ENCODE peak calls at places on chromosomes 4 and X, in seven cellular contexts. M, Y, Z, G, K, E and J are unnamed samples.
A peak's percentile ranks its signal among the peaks of the same experiment; 100 is the strongest.

GRCh38 chrX:7204619-7205018 is 56.7 kb upstream of the PUDP start:
- DNase-seq in G (no peak), Y (no peak), Z (no peak), E (no peak), K (no peak), M (no peak), J (no peak)

GRCh38 chr4:151674804-151675290 is 86.0 kb downstream of the GATB start:
- DNase-seq in G (peak; percentile 71), M (no peak), Y (peak; percentile 85), Z (no peak), K (peak; percentile 46), E (peak; percentile 69), J (peak; percentile 56)

GRCh38 chrX:100512471-100512870 is 72.3 kb upstream of the TNMD start:
- DNase-seq in Z (no peak), E (peak; percentile 0), G (no peak), K (no peak), M (no peak), Y (no peak), J (peak; percentile 8)

GRCh38 chr4:113390850-113391249 is 341.4 kb downstream of the ANK2 start:
- DNase-seq in Y (no peak), M (no peak), Z (no peak), K (no peak), E (no peak), G (no peak), J (no peak)

GRCh38 chrX:52341493-52341892 is 27.3 kb upstream of the XAGE2 start:
- DNase-seq in Z (no peak), G (no peak), Y (no peak), E (no peak), K (no peak), M (no peak), J (no peak)

GRCh38 chr4:40710484-40711269 is 39.1 kb upstream of the NSUN7 start:
- DNase-seq in K (no peak), E (no peak), G (no peak), Y (no peak), M (no peak), Z (no peak), J (no peak)

GRCh38 chr4:38921151-38921550 is 53.5 kb downstream of the FAM114A1 start:
- DNase-seq in G (no peak), E (no peak), K (no peak), M (no peak), Z (no peak), Y (no peak), J (no peak)

GRCh38 chrX:149013081-149013480 is 492.0 kb downstream of the IDS start:
- DNase-seq in K (no peak), Y (no peak), E (no peak), Z (no peak), G (no peak), M (no peak), J (no peak)

GRCh38 chr4:52788806-52789205 is 37.6 kb upstream of the ERVMER34-1 start:
- DNase-seq in E (peak; percentile 54), G (no peak), Y (no peak), K (no peak), M (no peak), Z (no peak), J (no peak)

GRCh38 chr4:78652282-78652876 is 100.8 kb downstream of the ANXA3 start:
- DNase-seq in Y (no peak), K (no peak), G (no peak), Z (no peak), M (no peak), E (peak; percentile 77), J (no peak)

GRCh38 chr4:170672571-170672970 is 582.8 kb upstream of the AADAT start:
- DNase-seq in Z (no peak), E (peak; percentile 72), K (no peak), G (no peak), M (no peak), Y (no peak), J (no peak)

GRCh38 chr4:145289403-145290076 is 109.2 kb upstream of the OTUD4 start:
- DNase-seq in K (no peak), Y (no peak), G (no peak), Z (no peak), M (no peak), E (peak; percentile 87), J (no peak)

GRCh38 chr4:162343967-162344366 is 180.2 kb upstream of the FSTL5 start:
- DNase-seq in K (no peak), M (no peak), Y (no peak), Z (no peak), E (no peak), G (no peak), J (no peak)

GRCh38 chrX:581717-582116 is 48.9 kb upstream of the SHOX start:
- DNase-seq in Z (no peak), G (no peak), Y (no peak), E (no peak), K (no peak), M (no peak), J (no peak)

GRCh38 chr4:41472098-41472497 is 65.9 kb upstream of the LIMCH1 start:
- DNase-seq in K (no peak), M (no peak), Z (no peak), G (no peak), Y (no peak), E (no peak), J (no peak)

GRCh38 chr4:113683143-113683542 is 78.4 kb downstream of the CAMK2D start:
- DNase-seq in Y (no peak), E (no peak), Z (no peak), M (no peak), K (no peak), G (no peak), J (no peak)

GRCh38 chrX:135740683-135741149 is 27.3 kb downstream of the CT45A3 start:
- DNase-seq in Y (no peak), K (no peak), M (no peak), E (no peak), Z (peak; percentile 42), G (peak; percentile 58), J (peak; percentile 7)

GRCh38 chrX:77785400-77785745 is 643 bp downstream of the ATRX start:
- DNase-seq in M (no peak), E (peak; percentile 16), G (no peak), K (peak; percentile 14), Y (no peak), Z (no peak), J (peak; percentile 31)

GRCh38 chr4:109972786-109973528 is 60.3 kb downstream of the EGF start:
- DNase-seq in Y (no peak), G (no peak), M (no peak), Z (no peak), K (no peak), E (no peak), J (no peak)

GRCh38 chr4:948101-948935 is 16.1 kb downstream of the TMEM175 start:
- DNase-seq in Y (peak; percentile 57), K (peak; percentile 46), Z (no peak), G (peak; percentile 59), E (no peak), M (no peak), J (no peak)

GRCh38 chr4:6497796-6498195 is 25.4 kb upstream of the PPP2R2C start:
- DNase-seq in Y (no peak), M (no peak), K (no peak), Z (no peak), E (no peak), G (no peak), J (no peak)

GRCh38 chrX:93875621-93876282 is 201.7 kb downstream of the FAM133A start:
- DNase-seq in Y (no peak), Z (no peak), K (peak; percentile 34), M (no peak), E (no peak), G (no peak), J (no peak)

GRCh38 chr4:25863347-25863784 is 578 bp upstream of the SEL1L3 start:
- DNase-seq in K (peak; percentile 78), G (no peak), Y (peak; percentile 78), Z (peak; percentile 67), M (no peak), E (no peak), J (peak; percentile 11)
- H3K4me3 ChIP-seq in K (peak overlapping the region; percentile 2), G (peak overlapping the region; percentile 49), Y (peak overlapping the region; percentile 47), Z (peak overlapping the region; percentile 75), M (peak overlapping the region; percentile 68), E (peak overlapping the region; percentile 40), J (peak overlapping the region; percentile 51)

GRCh38 chrX:154350429-154351182 is 23.8 kb downstream of the FLNA start:
- DNase-seq in M (no peak), E (no peak), Y (peak; percentile 78), K (no peak), G (no peak), Z (peak; percentile 52), J (peak; percentile 6)

GRCh38 chrX:154348114-154348531 is 26.3 kb downstream of the FLNA start:
- DNase-seq in Z (peak; percentile 27), K (no peak), Y (peak; percentile 71), E (no peak), G (peak; percentile 69), M (no peak), J (peak; percentile 50)

GRCh38 chrX:154348646-154349358 is 25.6 kb downstream of the FLNA start:
- DNase-seq in K (no peak), M (no peak), G (peak; percentile 68), E (no peak), Y (peak; percentile 78), Z (peak; percentile 45), J (peak; percentile 7)

GRCh38 chrX:154349979-154350378 is 24.5 kb downstream of the FLNA start:
- DNase-seq in Y (no peak), K (no peak), E (no peak), M (no peak), G (no peak), Z (peak; percentile 28), J (peak; percentile 3)

DNA sequence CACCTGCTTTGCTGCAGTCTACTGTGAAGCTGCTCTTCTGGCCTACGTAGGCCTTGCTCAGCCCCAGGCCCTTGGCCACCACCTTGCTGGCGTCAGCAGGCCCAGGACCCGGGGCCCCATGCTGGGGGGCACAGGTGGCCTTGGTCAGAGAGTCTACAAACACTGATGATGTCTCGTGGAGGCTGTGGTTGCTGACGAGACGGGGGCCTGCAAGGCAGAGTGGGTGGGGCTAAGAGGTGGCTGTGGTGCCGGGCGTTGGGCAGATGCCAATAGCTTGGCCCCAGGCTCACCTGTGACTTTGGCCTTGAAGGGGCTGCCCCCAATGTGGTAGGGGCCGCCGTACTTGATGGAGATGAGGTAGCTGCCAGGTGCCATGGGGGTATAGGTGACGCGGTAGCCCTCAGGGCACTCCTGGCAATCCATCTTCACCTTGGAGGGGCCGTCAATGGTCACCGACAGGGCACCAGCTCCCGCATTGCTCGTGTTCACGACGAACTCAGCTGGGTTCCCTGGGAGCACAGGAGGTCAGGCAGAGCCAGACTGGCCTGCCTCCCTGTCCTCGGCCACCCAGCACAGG is 25.0 kb downstream of the FLNA start:
- DNase-seq in M (no peak), E (no peak), G (no peak), Z (peak; percentile 46), K (no peak), Y (peak; percentile 76), J (peak; percentile 0)
- H3K27ac ChIP-seq in M (peak overlapping the region; percentile 49), E (no peak overlapping the region), G (no peak overlapping the region), Z (no peak overlapping the region), K (no peak overlapping the region), Y (no peak overlapping the region), J (peak overlapping the region; percentile 51)

DNA sequence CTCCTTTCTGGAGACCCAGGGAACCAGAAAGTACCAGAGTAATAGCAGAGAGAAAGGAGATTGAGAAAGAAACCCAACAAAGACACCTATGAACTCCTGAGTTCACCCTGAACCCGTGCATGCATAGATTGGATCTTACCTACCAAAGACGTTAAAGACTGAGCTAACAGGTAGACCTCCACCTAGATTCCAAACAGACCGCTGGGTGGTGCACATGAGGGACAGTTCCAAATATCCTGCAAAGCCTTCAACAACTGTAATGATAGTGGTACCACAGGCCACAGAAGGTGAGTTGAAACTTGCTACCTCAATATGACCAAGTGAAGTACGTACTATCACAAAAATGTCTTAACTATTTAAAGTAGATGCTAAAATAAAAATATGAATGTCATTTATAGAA is 34.0 kb upstream of the NR0B1 start:
- DNase-seq in K (no peak), Y (no peak), E (no peak), M (no peak), Z (no peak), G (no peak), J (no peak)
- TF ChIP-seq CTCF in K (no peak), Y (no peak), E (no peak), M (no peak), Z (peak; percentile 30), G (no peak), J (no peak)

GRCh38 chrX:119729408-119730201 is 28.8 kb upstream of the SOWAHD start:
- DNase-seq in G (no peak), Y (no peak), M (no peak), Z (no peak), E (peak; percentile 29), K (peak; percentile 56), J (peak; percentile 64)
- H3K4me3 ChIP-seq in G (no peak overlapping the region), Y (no peak overlapping the region), M (no peak overlapping the region), Z (no peak overlapping the region), E (no peak overlapping the region), K (no peak overlapping the region), J (no peak overlapping the region)